ENCODE peak calls at places on chromosomes 2 and 18, in six cellular contexts. H is CD8-positive, alpha-beta T cell; E is hepatocyte; L is A549; W is GM13977; T is neural crest cell. O is an unnamed sample.

GRCh38 chr2:168338803-168339437 is 91.5 kb upstream of the STK39 start:
- DNase-seq in E (no peak), W (no peak), L (no peak), H (no peak), T (no peak), O (no peak)

GRCh38 chr18:62372156-62372555 is 47.0 kb downstream of the TNFRSF11A start:
- DNase-seq in E (no peak), H (no peak), L (no peak), T (no peak), W (no peak), O (no peak)

GRCh38 chr2:170344663-170345099 is 166.7 kb downstream of the MYO3B start:
- DNase-seq in W (no peak), T (no peak), L (no peak), E (no peak), H (no peak), O (no peak)

GRCh38 chr2:161122772-161123530 is 37.3 kb upstream of the TANK start:
- DNase-seq in L (peak), T (no peak), E (peak), H (no peak), W (no peak), O (peak)

GRCh38 chr2:9690252-9690651 is 59.5 kb upstream of the YWHAQ start:
- DNase-seq in E (no peak), T (no peak), W (no peak), L (no peak), H (no peak), O (no peak)

GRCh38 chr2:181124499-181124898 is 144.1 kb downstream of the UBE2E3 start:
- DNase-seq in T (no peak), L (no peak), H (no peak), E (no peak), W (no peak), O (no peak)

GRCh38 chr2:96549967-96550786 is 13.6 kb downstream of the ARID5A start:
- DNase-seq in E (peak), H (no peak), W (peak), L (peak), T (no peak), O (peak)

GRCh38 chr2:159153463-159153862 is 133.0 kb downstream of the WDSUB1 start:
- DNase-seq in T (no peak), E (no peak), W (no peak), H (no peak), L (no peak), O (peak)

GRCh38 chr18:68402784-68403183 is 312.1 kb downstream of the TMX3 start:
- DNase-seq in E (no peak), W (no peak), H (no peak), L (no peak), T (no peak), O (no peak)

GRCh38 chr2:234368861-234369261 is 128.0 kb downstream of the ARL4C start:
- DNase-seq in W (no peak), H (peak), L (peak), T (no peak), E (peak), O (peak)

GRCh38 chr18:2906522-2907458 is 60.0 kb downstream of the EMILIN2 start:
- DNase-seq in W (peak), E (peak), L (peak), T (peak), H (peak), O (peak)

GRCh38 chr2:241940329-241940728 is 70.8 kb downstream of the RTP5 start:
- DNase-seq in W (no peak), E (no peak), T (no peak), L (peak), H (no peak), O (no peak)

GRCh38 chr2:46985512-46985911 is 69.9 kb upstream of the MCFD2 start:
- DNase-seq in W (no peak), T (no peak), L (peak), H (no peak), E (no peak), O (peak)

GRCh38 chr2:172433169-172433568 is 5.8 kb downstream of the ITGA6 start:
- DNase-seq in E (no peak), T (no peak), W (no peak), L (no peak), H (no peak), O (no peak)

GRCh38 chr2:12045864-12046291 is 299.4 kb downstream of the LPIN1 start:
- DNase-seq in H (no peak), W (peak), E (no peak), L (no peak), T (no peak), O (no peak)

GRCh38 chr2:173427887-173428683 is 73.4 kb downstream of the CDCA7 start:
- DNase-seq in E (peak), L (no peak), T (no peak), W (no peak), H (no peak), O (peak)

GRCh38 chr2:190782264-190782663 is 98.4 kb upstream of the GLS start:
- DNase-seq in W (no peak), H (no peak), E (no peak), L (no peak), T (no peak), O (no peak)

GRCh38 chr18:62877448-62878221 is 162.3 kb downstream of the PHLPP1 start:
- DNase-seq in E (peak), W (no peak), T (no peak), L (peak), H (no peak), O (no peak)

DNA sequence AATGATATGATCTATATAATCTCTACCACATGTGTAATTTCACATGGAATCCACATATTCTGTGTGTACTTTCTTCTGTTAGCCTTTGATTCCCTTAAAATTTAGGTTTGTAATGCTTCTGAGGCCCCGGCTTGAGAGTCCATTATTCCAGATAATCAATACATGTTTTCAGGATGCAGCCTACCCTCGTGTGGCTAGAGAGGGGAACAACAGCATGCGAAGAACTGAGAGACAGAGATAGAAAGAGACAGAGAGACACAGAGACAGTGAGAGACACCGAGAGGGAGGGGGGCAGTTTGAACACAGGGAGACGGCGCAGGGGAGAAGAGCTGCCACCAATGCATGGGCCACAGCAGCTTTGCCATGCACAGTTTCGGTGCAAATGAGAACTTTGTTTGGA is 185.4 kb downstream of the SNTG2 start:
- DNase-seq in E (no peak), L (no peak), W (no peak), H (no peak), T (no peak), O (no peak)
- TF ChIP-seq CTCF in E (peak), L (peak), W (no peak), H (no peak), T (peak), O (no peak)

GRCh38 chr2:122519366-122519765 is 763.9 kb downstream of the TSN start:
- DNase-seq in W (no peak), T (no peak), H (no peak), L (peak), E (no peak), O (peak)
- TF ChIP-seq CTCF in W (peak), T (peak), H (no peak), L (peak), E (no peak), O (no peak)

GRCh38 chr2:177799531-177799930 is 273.0 kb downstream of the PDE11A start:
- DNase-seq in L (peak), H (no peak), E (peak), W (no peak), T (peak), O (peak)
- TF ChIP-seq CTCF in L (peak), H (no peak), E (peak), W (peak), T (peak), O (no peak)

DNA sequence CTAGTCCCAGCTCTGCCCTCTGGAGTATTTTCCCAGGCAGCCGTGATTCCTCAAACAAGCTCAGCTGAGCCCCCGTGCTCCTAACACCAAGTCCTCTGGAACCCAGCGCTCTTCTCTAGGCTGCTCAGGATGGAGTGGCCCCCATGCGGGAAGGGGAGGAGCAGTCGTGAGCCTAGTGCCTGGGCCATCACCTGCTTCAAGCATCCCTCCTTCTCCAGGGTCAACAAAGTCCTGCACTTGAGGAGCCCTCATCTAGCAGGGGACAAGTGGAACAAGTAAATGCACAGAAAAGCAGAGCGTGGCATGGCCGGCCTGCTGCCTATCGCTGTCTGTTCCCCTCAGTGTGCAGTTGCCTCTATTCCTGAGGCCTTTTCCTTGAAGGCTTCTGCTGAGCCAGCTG is 168.6 kb downstream of the INHBB start:
- DNase-seq in L (no peak), H (no peak), W (no peak), E (no peak), T (no peak), O (no peak)
- TF ChIP-seq CTCF in L (no peak), H (no peak), W (no peak), E (no peak), T (no peak), O (no peak)

GRCh38 chr18:43422483-43422882 is 145.2 kb upstream of the SYT4 start:
- DNase-seq in W (no peak), H (no peak), T (no peak), L (peak), E (peak), O (no peak)
- TF ChIP-seq CTCF in W (no peak), H (no peak), T (peak), L (no peak), E (peak), O (no peak)

GRCh38 chr2:73776869-73777519 is 2.9 kb downstream of the DUSP11 start:
- DNase-seq in E (no peak), T (no peak), H (no peak), L (no peak), W (no peak), O (no peak)

GRCh38 chr2:73779472-73780241 is at the start of gene DUSP11:
- DNase-seq in H (peak), W (peak), E (peak), T (peak), L (peak), O (peak)

GRCh38 chr2:73776381-73776780 is 3.5 kb downstream of the DUSP11 start:
- DNase-seq in W (no peak), L (no peak), H (no peak), T (no peak), E (no peak), O (no peak)

GRCh38 chr2:73780242-73780582 is 309 bp upstream of the DUSP11 start:
- DNase-seq in T (no peak), E (no peak), H (no peak), W (no peak), L (no peak), O (no peak)
- TF ChIP-seq CTCF in T (no peak), E (no peak), H (no peak), W (no peak), L (no peak), O (no peak)

O was measured in Calu3.